ENCODE peak calls at places on chromosomes 3 and 15, in seven cellular contexts. J is PC-3, U is right lobe of liver, G is DND-41, X is right cardiac atrium, P is BE2C, F is aorta. N is an unnamed sample. For H3K4me1, the result is how much of the 10 kb centered on the place peaks cover.

GRCh38 chr3:170961616-170962400 is 53.4 kb upstream of the EIF5A2 start:
- DNase-seq in F (no peak), G (no peak), X (no peak), P (no peak), J (peak), U (no peak), N (no peak)

GRCh38 chr3:124837730-124838186 is 49.4 kb downstream of the ITGB5 start:
- DNase-seq in P (peak), J (peak), F (peak), X (peak), G (no peak), U (peak), N (peak)

GRCh38 chr3:178195824-178196223 is 340.4 kb upstream of the KCNMB2 start:
- DNase-seq in F (no peak), X (no peak), G (no peak), P (no peak), U (no peak), J (peak), N (no peak)

GRCh38 chr3:54999159-54999558 is 71.3 kb upstream of the LRTM1 start:
- DNase-seq in F (no peak), J (peak), U (no peak), P (no peak), X (no peak), G (no peak), N (no peak)

GRCh38 chr3:148629006-148629405 is 68.7 kb upstream of the AGTR1 start:
- DNase-seq in F (no peak), U (no peak), J (no peak), X (no peak), G (no peak), P (no peak), N (no peak)

GRCh38 chr15:80580107-80580506 is 115.0 kb upstream of the ABHD17C start:
- DNase-seq in X (no peak), F (no peak), J (peak), U (no peak), G (no peak), P (no peak), N (no peak)

GRCh38 chr3:108493862-108494261 is 16.5 kb downstream of the MYH15 start:
- DNase-seq in J (peak), P (peak), G (peak), F (no peak), X (no peak), U (no peak), N (no peak)

GRCh38 chr3:148735597-148735996 is 37.9 kb downstream of the AGTR1 start:
- DNase-seq in F (no peak), X (no peak), J (no peak), G (no peak), P (no peak), U (no peak), N (no peak)

GRCh38 chr15:42335074-42335473 is 24.2 kb upstream of the CAPN3 start:
- DNase-seq in J (no peak), P (no peak), F (no peak), U (no peak), X (no peak), G (no peak), N (no peak)

GRCh38 chr3:36380171-36381031 is at the start of gene STAC:
- DNase-seq in P (peak), X (peak), J (peak), G (no peak), U (peak), F (peak), N (peak)

GRCh38 chr15:68380456-68380855 is 51.5 kb downstream of the ITGA11 start:
- DNase-seq in U (no peak), P (peak), G (no peak), X (no peak), J (no peak), F (no peak), N (no peak)

GRCh38 chr15:71048913-71049675 is 66.2 kb upstream of the THSD4 start:
- DNase-seq in X (no peak), U (no peak), F (no peak), J (peak), G (no peak), P (no peak), N (no peak)

GRCh38 chr3:139764936-139765335 is 87.2 kb upstream of the NMNAT3 start:
- DNase-seq in F (no peak), X (no peak), P (no peak), J (peak), G (no peak), U (no peak), N (no peak)

GRCh38 chr15:89206908-89207331 is 14.5 kb downstream of the RLBP1 start:
- DNase-seq in P (peak), U (peak), F (peak), J (peak), X (peak), G (peak), N (peak)

GRCh38 chr3:14853280-14853956 is 34.7 kb downstream of the FGD5 start:
- DNase-seq in X (peak), U (no peak), F (no peak), P (no peak), G (no peak), J (no peak), N (no peak)
- H3K4me1 ChIP-seq in X (under half), U (under half), F (under half), P (under half), G (under half), J (under half), N (under half)

DNA sequence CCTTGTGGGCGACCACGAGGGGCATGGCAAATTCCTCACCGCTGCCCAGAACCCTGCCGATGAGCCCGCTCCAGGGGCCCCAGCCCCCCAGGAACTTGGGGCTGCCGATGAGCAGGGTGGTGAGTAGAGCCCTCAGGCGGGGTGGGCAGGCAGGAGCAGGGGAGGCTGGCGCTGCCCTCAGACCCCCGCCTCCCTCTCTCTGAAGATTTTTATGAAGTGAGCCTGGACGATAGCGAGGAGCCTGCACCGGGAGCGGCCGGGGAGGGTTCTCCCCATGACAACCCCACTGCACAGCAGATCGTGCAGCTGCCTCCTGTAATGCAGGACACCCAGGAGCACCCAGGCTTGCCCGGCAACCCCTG is 56.7 kb upstream of the UBE2Q2 start:
- DNase-seq in U (no peak), F (no peak), X (no peak), P (peak), J (no peak), G (no peak), N (no peak)
- H3K4me3 ChIP-seq in U (no peak), F (no peak), X (no peak), P (peak), J (no peak), G (no peak), N (no peak)

GRCh38 chr3:50165388-50166308 is 10.5 kb downstream of the SEMA3F start:
- DNase-seq in F (peak), G (no peak), X (peak), J (peak), U (no peak), P (peak), N (peak)
- H3K4me1 ChIP-seq in F (under half), G (under half), X (under half), J (half or more), U (under half), P (under half), N (half or more)

GRCh38 chr3:63328386-63328785 is 50.3 kb downstream of the SYNPR start:
- DNase-seq in U (no peak), P (no peak), X (no peak), F (no peak), G (no peak), J (no peak), N (no peak)

GRCh38 chr3:63324621-63325020 is 46.5 kb downstream of the SYNPR start:
- DNase-seq in U (no peak), P (no peak), G (no peak), F (no peak), J (no peak), X (no peak), N (no peak)

GRCh38 chr3:63323766-63324165 is 45.7 kb downstream of the SYNPR start:
- DNase-seq in G (no peak), J (no peak), F (no peak), P (no peak), U (no peak), X (no peak), N (no peak)

DNA sequence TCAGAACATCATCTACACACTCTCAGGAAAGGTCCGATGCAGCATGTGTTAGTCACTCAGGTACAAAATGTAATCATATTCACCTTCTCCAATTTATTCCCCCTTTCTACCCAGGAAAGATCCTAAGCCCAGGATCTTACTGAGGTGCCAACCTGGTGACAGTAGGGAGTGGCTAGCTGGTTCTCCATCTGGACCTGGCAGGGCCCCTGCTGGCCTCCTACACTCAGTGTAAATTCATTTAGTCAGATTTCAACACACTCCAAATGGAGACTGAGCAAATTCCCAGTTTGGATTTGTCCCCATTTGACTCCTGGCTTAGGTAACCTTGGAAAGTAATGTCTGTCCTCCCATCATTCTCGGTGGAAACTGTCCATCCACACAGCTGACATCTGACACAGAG is 47.3 kb downstream of the SYNPR start:
- DNase-seq in G (no peak), X (no peak), F (no peak), U (no peak), P (no peak), J (no peak), N (no peak)
- H3K4me3 ChIP-seq in G (no peak), X (no peak), F (no peak), U (no peak), P (no peak), J (no peak), N (no peak)

GRCh38 chr3:128052831-128053419 is 688 bp downstream of the SEC61A1 start:
- DNase-seq in J (no peak), F (no peak), G (no peak), U (no peak), X (no peak), P (no peak), N (peak)

GRCh38 chr3:128056258-128056657 is 4.0 kb downstream of the SEC61A1 start:
- DNase-seq in P (no peak), X (no peak), F (no peak), J (no peak), G (no peak), U (no peak), N (no peak)

GRCh38 chr3:128051837-128052766 is at the start of gene SEC61A1:
- DNase-seq in X (peak), G (peak), U (peak), J (peak), P (peak), F (peak), N (peak)

GRCh38 chr3:128053614-128054013 is 1.4 kb downstream of the SEC61A1 start:
- DNase-seq in U (no peak), P (no peak), J (no peak), G (no peak), F (no peak), X (no peak), N (no peak)

GRCh38 chr3:128054363-128054762 is 2.1 kb downstream of the SEC61A1 start:
- DNase-seq in P (no peak), G (no peak), X (no peak), F (no peak), U (no peak), J (peak), N (no peak)
- H3K4me1 ChIP-seq in P (under half), G (under half), X (under half), F (under half), U (under half), J (under half), N (under half)

GRCh38 chr15:51267714-51268105 is 70.7 kb downstream of the CYP19A1 start:
- DNase-seq in G (no peak), U (no peak), P (peak), F (peak), X (no peak), J (peak), N (no peak)

GRCh38 chr15:51267047-51267713 is 71.2 kb downstream of the CYP19A1 start:
- DNase-seq in U (no peak), G (no peak), X (peak), J (no peak), P (peak), F (peak), N (no peak)

GRCh38 chr15:51263726-51264125 is 74.7 kb downstream of the CYP19A1 start:
- DNase-seq in F (no peak), G (no peak), U (no peak), X (no peak), J (no peak), P (no peak), N (no peak)

GRCh38 chr15:51265037-51265555 is 73.3 kb downstream of the CYP19A1 start:
- DNase-seq in X (no peak), U (no peak), F (no peak), G (no peak), J (no peak), P (no peak), N (no peak)

DNA sequence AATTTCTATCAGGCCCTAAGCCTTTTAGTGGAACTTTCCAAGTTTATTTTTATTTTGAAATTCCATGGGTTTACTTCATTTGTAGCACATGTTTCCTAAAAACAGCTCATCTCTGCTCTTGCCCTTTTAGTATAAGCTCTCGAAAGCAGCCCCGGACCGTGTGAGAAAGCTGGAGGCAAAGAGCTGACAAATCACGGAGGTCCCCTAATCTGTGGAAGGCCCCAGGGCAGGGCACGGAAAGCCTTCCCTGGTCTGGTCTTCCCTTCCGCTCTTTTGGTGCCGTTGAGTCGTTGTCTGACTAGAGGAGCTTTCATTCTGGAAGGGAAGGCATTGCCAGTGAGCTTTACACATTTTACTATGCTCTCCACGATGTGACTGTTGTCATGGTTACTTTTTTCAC is 71.8 kb downstream of the CYP19A1 start:
- DNase-seq in J (no peak), U (no peak), F (no peak), G (no peak), P (no peak), X (no peak), N (no peak)
- H3K4me3 ChIP-seq in J (peak), U (peak), F (no peak), G (no peak), P (peak), X (peak), N (peak)